ENCODE peak calls at places on chromosomes 3 and 15, in eight cellular contexts. N is breast epithelium, G is sigmoid colon, Z is upper lobe of left lung, R is endothelial cell of umbilical vein, H is HepG2, S is HCT116, U is prostate gland. K is an unnamed sample.

GRCh38 chr15:64571857-64572291 is 111.5 kb downstream of the ZNF609 start:
- DNase-seq in N (no peak), G (no peak), Z (no peak), R (peak; percentile 57), H (peak; percentile 52), S (no peak), U (no peak), K (no peak)

GRCh38 chr3:129549006-129549800 is 6.2 kb downstream of the H1-8 start:
- DNase-seq in N (no peak), G (no peak), Z (no peak), R (no peak), H (no peak), S (no peak), U (no peak), K (no peak)

GRCh38 chr15:29672923-29673809 is 149.1 kb downstream of the TJP1 start:
- DNase-seq in N (no peak), G (no peak), Z (no peak), R (no peak), H (no peak), S (no peak), U (no peak), K (no peak)

GRCh38 chr3:72969766-72970165 is 26.8 kb upstream of the PPP4R2 start:
- DNase-seq in N (no peak), G (no peak), Z (no peak), R (no peak), H (no peak), S (no peak), U (no peak), K (no peak)

GRCh38 chr15:50628421-50628820 is 58.2 kb downstream of the TRPM7 start:
- DNase-seq in N (no peak), G (no peak), Z (no peak), R (no peak), H (no peak), S (no peak), U (no peak), K (no peak)

GRCh38 chr3:152296382-152296781 is 27.7 kb downstream of the MBNL1 start:
- DNase-seq in N (no peak), G (no peak), Z (no peak), R (no peak), H (no peak), S (no peak), U (no peak), K (no peak)

GRCh38 chr3:42780398-42780797 is 7.3 kb upstream of the CCDC13 start:
- DNase-seq in N (no peak), G (no peak), Z (no peak), R (no peak), H (no peak), S (no peak), U (no peak), K (no peak)

GRCh38 chr15:35023794-35024193 is 35.7 kb upstream of the ZNF770 start:
- DNase-seq in N (no peak), G (no peak), Z (peak; percentile 38), R (no peak), H (no peak), S (no peak), U (no peak), K (no peak)

GRCh38 chr3:113063126-113063894 is 72.5 kb downstream of the GTPBP8 start:
- DNase-seq in N (no peak), G (no peak), Z (no peak), R (no peak), H (no peak), S (no peak), U (no peak), K (no peak)

GRCh38 chr3:102114264-102114979 is 265.1 kb downstream of the NFKBIZ start:
- DNase-seq in N (no peak), G (no peak), Z (no peak), R (no peak), H (no peak), S (no peak), U (no peak), K (no peak)

GRCh38 chr3:27589795-27590194 is 105.6 kb upstream of the SLC4A7 start:
- DNase-seq in N (no peak), G (no peak), Z (no peak), R (no peak), H (no peak), S (no peak), U (no peak), K (no peak)

GRCh38 chr15:39396979-39397615 is 183.8 kb upstream of the THBS1 start:
- DNase-seq in N (no peak), G (no peak), Z (peak; percentile 72), R (no peak), H (no peak), S (no peak), U (no peak), K (no peak)

GRCh38 chr3:23720059-23720458 is 85.7 kb upstream of the UBE2E1 start:
- DNase-seq in N (no peak), G (no peak), Z (no peak), R (no peak), H (no peak), S (no peak), U (no peak), K (no peak)

GRCh38 chr3:71087109-71088018 is 496.2 kb downstream of the FOXP1 start:
- DNase-seq in N (no peak), G (no peak), Z (no peak), R (peak; percentile 32), H (peak; percentile 83), S (no peak), U (no peak), K (no peak)

GRCh38 chr3:108175352-108175751 is 46.9 kb downstream of the IFT57 start:
- DNase-seq in N (no peak), G (no peak), Z (no peak), R (no peak), H (no peak), S (no peak), U (no peak), K (no peak)

GRCh38 chr15:74460298-74460697 is 662 bp downstream of the UBL7 start:
- DNase-seq in N (no peak), G (no peak), Z (no peak), R (no peak), H (no peak), S (no peak), U (no peak), K (no peak)

GRCh38 chr3:48410205-48411040 is 19.5 kb downstream of the PLXNB1 start:
- DNase-seq in N (peak; percentile 15), G (peak; percentile 61), Z (peak; percentile 10), R (no peak), H (no peak), S (no peak), U (no peak), K (no peak)

GRCh38 chr3:185586644-185586964 is 509 bp downstream of the SENP2 start:
- DNase-seq in N (no peak), G (no peak), Z (no peak), R (no peak), H (peak; percentile 36), S (no peak), U (no peak), K (peak; percentile 88)

GRCh38 chr3:185585523-185585861 is 603 bp upstream of the SENP2 start:
- DNase-seq in N (no peak), G (no peak), Z (no peak), R (no peak), H (peak; percentile 8), S (peak; percentile 6), U (no peak), K (no peak)

GRCh38 chr3:185583925-185584324 is 2.2 kb upstream of the SENP2 start:
- DNase-seq in N (no peak), G (no peak), Z (no peak), R (no peak), H (peak; percentile 40), S (no peak), U (no peak), K (no peak)

GRCh38 chr3:185584681-185585080 is 1.4 kb upstream of the SENP2 start:
- DNase-seq in N (no peak), G (no peak), Z (no peak), R (no peak), H (no peak), S (no peak), U (no peak), K (no peak)

GRCh38 chr3:185585862-185586643 is at the start of gene SENP2:
- DNase-seq in N (peak; percentile 99), G (peak; percentile 99), Z (peak; percentile 99), R (peak; percentile 100), H (peak; percentile 98), S (peak; percentile 99), U (peak; percentile 99), K (peak; percentile 99)
- TF ChIP-seq POLR2A in N (peak; percentile 95), G (peak; percentile 83), Z (no peak), R (peak; percentile 90), H (peak; percentile 92), S (peak; percentile 62), U (peak; percentile 76), K (peak; percentile 54)

GRCh38 chr3:191997093-191997492 is 536.1 kb downstream of the PYDC2 start:
- DNase-seq in N (no peak), G (no peak), Z (no peak), R (peak; percentile 4), H (no peak), S (no peak), U (no peak), K (no peak)

GRCh38 chr3:192001217-192001616 is 540.3 kb downstream of the PYDC2 start:
- DNase-seq in N (no peak), G (no peak), Z (no peak), R (no peak), H (no peak), S (no peak), U (no peak), K (no peak)

GRCh38 chr3:191997579-191998268 is 536.8 kb downstream of the PYDC2 start:
- DNase-seq in N (no peak), G (no peak), Z (no peak), R (no peak), H (no peak), S (no peak), U (no peak), K (no peak)
- TF ChIP-seq POLR2AphosphoS5 in N (no peak), G (no peak), Z (no peak), R (no peak), H (no peak), S (no peak), U (no peak), K (no peak)

GRCh38 chr3:141878326-141878725 is 1.9 kb downstream of the ATP1B3 start:
- DNase-seq in N (no peak), G (no peak), Z (no peak), R (peak; percentile 20), H (no peak), S (no peak), U (no peak), K (no peak)

GRCh38 chr3:141876381-141876890 is at the start of gene ATP1B3:
- DNase-seq in N (peak; percentile 67), G (peak; percentile 94), Z (peak; percentile 83), R (peak; percentile 76), H (peak; percentile 60), S (peak; percentile 28), U (peak; percentile 85), K (peak; percentile 89)

GRCh38 chr3:141877911-141878310 is 1.5 kb downstream of the ATP1B3 start:
- DNase-seq in N (no peak), G (no peak), Z (no peak), R (peak; percentile 54), H (no peak), S (no peak), U (no peak), K (no peak)

GRCh38 chr3:141875893-141876380 is 506 bp upstream of the ATP1B3 start:
- DNase-seq in N (no peak), G (peak; percentile 93), Z (peak; percentile 73), R (peak; percentile 70), H (no peak), S (peak; percentile 40), U (peak; percentile 46), K (peak; percentile 91)

GRCh38 chr3:141876891-141877561 is 583 bp downstream of the ATP1B3 start:
- DNase-seq in N (peak; percentile 32), G (peak; percentile 83), Z (peak; percentile 74), R (peak; percentile 64), H (peak; percentile 33), S (no peak), U (peak; percentile 58), K (no peak)
- TF ChIP-seq CTCF in N (no peak), G (no peak), Z (no peak), R (no peak), H (no peak), S (no peak), U (no peak), K (no peak)

GRCh38 chr3:2092758-2093157 is 5.9 kb upstream of the CNTN4 start:
- DNase-seq in N (no peak), G (no peak), Z (no peak), R (no peak), H (no peak), S (no peak), U (no peak), K (no peak)
- TF ChIP-seq POLR2A in N (no peak), G (no peak), Z (no peak), R (no peak), H (no peak), S (no peak), U (no peak), K (no peak)

K was measured in vagina.